ENCODE peak calls at places on chromosome 22, in four cellular contexts. E is NCI-H2029, H is lower leg skin, J is amygdala. Z is an unnamed sample.

GRCh38 chr22:41742918-41743317 is 43.6 kb downstream of the MEI1 start:
- DNase-seq in E (no peak), H (no peak), J (no peak), Z (no peak)

GRCh38 chr22:46501701-46502100 is 35.7 kb downstream of the CELSR1 start:
- DNase-seq in E (no peak), H (no peak), J (no peak), Z (no peak)

GRCh38 chr22:45966320-45966891 is 10.6 kb downstream of the WNT7B start:
- DNase-seq in E (peak; percentile 78), H (no peak), J (no peak), Z (no peak)

GRCh38 chr22:39471421-39472141 is 14.8 kb downstream of the MGAT3 start:
- DNase-seq in E (no peak), H (no peak), J (no peak), Z (peak; percentile 61)

GRCh38 chr22:37198290-37199102 is 10.4 kb upstream of the C1QTNF6 start:
- DNase-seq in E (peak; percentile 49), H (peak; percentile 98), J (peak; percentile 52), Z (peak; percentile 85)

GRCh38 chr22:35149149-35149548 is 83.2 kb downstream of the ISX start:
- DNase-seq in E (no peak), H (no peak), J (no peak), Z (no peak)

GRCh38 chr22:32534252-32535215 is 59.9 kb downstream of the FBXO7 start:
- DNase-seq in E (no peak), H (no peak), J (no peak), Z (no peak)

GRCh38 chr22:47862394-47862793 is 1099.9 kb downstream of the TBC1D22A start:
- DNase-seq in E (no peak), H (no peak), J (no peak), Z (no peak)

GRCh38 chr22:44704159-44705021 is 2.4 kb downstream of the PRR5 start:
- DNase-seq in E (no peak), H (no peak), J (no peak), Z (no peak)

GRCh38 chr22:23214398-23214797 is 34.1 kb downstream of the BCR start:
- DNase-seq in E (no peak), H (no peak), J (no peak), Z (no peak)